ENCODE peak calls at places on chromosome 5, in five cellular contexts. D is HTR-8/SVneo, W is MCF 10A, A is Calu3, P is HT1080. J is an unnamed sample.

GRCh38 chr5:143216211-143216610 is 187.3 kb downstream of the NR3C1 start:
- DNase-seq in D (no peak), W (no peak), A (no peak), P (no peak), J (no peak)

GRCh38 chr5:84403773-84404172 is 19.1 kb upstream of the EDIL3 start:
- DNase-seq in D (no peak), W (peak; percentile 26), A (no peak), P (peak; percentile 94), J (peak; percentile 74)

GRCh38 chr5:148976569-148977321 is 86.1 kb downstream of the SH3TC2 start:
- DNase-seq in D (peak; percentile 59), W (peak; percentile 62), A (no peak), P (peak; percentile 85), J (peak; percentile 74)

GRCh38 chr5:128681096-128681495 is 143.1 kb upstream of the FBN2 start:
- DNase-seq in D (no peak), W (no peak), A (no peak), P (no peak), J (no peak)

GRCh38 chr5:83956386-83956785 is 235.7 kb upstream of the HAPLN1 start:
- DNase-seq in D (no peak), W (no peak), A (no peak), P (no peak), J (no peak)

GRCh38 chr5:122263352-122264030 is 48.5 kb upstream of the SNCAIP start:
- DNase-seq in D (no peak), W (no peak), A (no peak), P (peak; percentile 19), J (no peak)

GRCh38 chr5:54889826-54890225 is 95.6 kb downstream of the ESM1 start:
- DNase-seq in D (peak; percentile 75), W (peak; percentile 74), A (peak; percentile 28), P (peak; percentile 72), J (peak; percentile 81)

GRCh38 chr5:149445739-149446369 is 66.8 kb upstream of the IL17B start:
- DNase-seq in D (peak; percentile 74), W (peak; percentile 90), A (no peak), P (peak; percentile 87), J (peak; percentile 96)

GRCh38 chr5:74310386-74310785 is 330.1 kb downstream of the ENC1 start:
- DNase-seq in D (no peak), W (peak; percentile 38), A (no peak), P (peak; percentile 65), J (no peak)

GRCh38 chr5:36787365-36787764 is 89.2 kb upstream of the NIPBL start:
- DNase-seq in D (no peak), W (no peak), A (no peak), P (no peak), J (no peak)

GRCh38 chr5:86463339-86463738 is 154.4 kb upstream of the COX7C start:
- DNase-seq in D (no peak), W (no peak), A (no peak), P (peak; percentile 38), J (no peak)

GRCh38 chr5:177446184-177447065 is at the start of gene PRR7:
- DNase-seq in D (peak; percentile 73), W (peak; percentile 63), A (peak; percentile 88), P (peak; percentile 56), J (peak; percentile 78)

GRCh38 chr5:78527054-78527884 is 121.3 kb downstream of the LHFPL2 start:
- DNase-seq in D (no peak), W (peak; percentile 87), A (no peak), P (peak; percentile 92), J (peak; percentile 91)

GRCh38 chr5:173823721-173824567 is 64.2 kb upstream of the CPEB4 start:
- DNase-seq in D (peak; percentile 73), W (peak; percentile 94), A (peak; percentile 86), P (peak; percentile 54), J (peak; percentile 80)

GRCh38 chr5:140576776-140577201 is 12.2 kb downstream of the SLC35A4 start:
- DNase-seq in D (no peak), W (no peak), A (no peak), P (no peak), J (no peak)

GRCh38 chr5:28862137-28862859 is 1823.9 kb upstream of the CDH9 start:
- DNase-seq in D (no peak), W (no peak), A (no peak), P (no peak), J (no peak)

GRCh38 chr5:34497031-34497808 is 158.9 kb upstream of the RAI14 start:
- DNase-seq in D (no peak), W (no peak), A (no peak), P (no peak), J (no peak)

GRCh38 chr5:108727639-108728565 is 19.8 kb upstream of the FER start:
- DNase-seq in D (peak; percentile 91), W (peak; percentile 91), A (peak; percentile 95), P (peak; percentile 91), J (peak; percentile 89)

GRCh38 chr5:169917425-169917824 is 62.9 kb downstream of the INSYN2B start:
- DNase-seq in D (no peak), W (no peak), A (no peak), P (no peak), J (no peak)

GRCh38 chr5:135741040-135741439 is 93.4 kb upstream of the SLC25A48 start:
- DNase-seq in D (no peak), W (no peak), A (no peak), P (no peak), J (no peak)

GRCh38 chr5:148968311-148968710 is 94.6 kb downstream of the SH3TC2 start:
- DNase-seq in D (no peak), W (no peak), A (no peak), P (no peak), J (no peak)

GRCh38 chr5:97044057-97044456 is 98.4 kb downstream of the LIX1 start:
- DNase-seq in D (peak; percentile 9), W (peak; percentile 51), A (peak; percentile 39), P (peak; percentile 65), J (no peak)

GRCh38 chr5:35087971-35088370 is 40.2 kb upstream of the AGXT2 start:
- DNase-seq in D (no peak), W (no peak), A (no peak), P (peak; percentile 9), J (no peak)

GRCh38 chr5:106374956-106375355 is 1295.8 kb downstream of the EFNA5 start:
- DNase-seq in D (no peak), W (no peak), A (no peak), P (peak; percentile 41), J (no peak)

GRCh38 chr5:109409061-109409843 is 522 bp downstream of the PJA2 start:
- DNase-seq in D (peak; percentile 36), W (peak; percentile 74), A (peak; percentile 76), P (peak; percentile 83), J (peak; percentile 69)

GRCh38 chr5:178774866-178775539 is 44.5 kb upstream of the ZNF354A start:
- DNase-seq in D (no peak), W (no peak), A (no peak), P (no peak), J (no peak)

J was measured in Caki2.